ENCODE peak calls at places on chromosomes 7 and 10, in seven cellular contexts. U is nephron progenitor cell; L is CD4-positive, alpha-beta T cell; P is CD8-positive, alpha-beta T cell; H is right lobe of liver; J is cardiac muscle cell; E is mucosa of descending colon. D is an unnamed sample.

GRCh38 chr10:116063107-116063506 is 209.9 kb downstream of the GFRA1 start:
- DNase-seq in J (no peak), P (no peak), U (no peak), L (no peak), H (no peak), E (no peak), D (no peak)

GRCh38 chr10:32386623-32387022 is 39.7 kb upstream of the EPC1 start:
- DNase-seq in H (no peak), J (peak; percentile 46), P (no peak), E (no peak), U (no peak), L (no peak), D (no peak)

GRCh38 chr7:90625562-90625961 is 29.4 kb downstream of the CDK14 start:
- DNase-seq in J (peak; percentile 95), P (no peak), H (no peak), L (no peak), E (no peak), U (no peak), D (no peak)

GRCh38 chr10:113897693-113898618 is 43.5 kb downstream of the NHLRC2 start:
- DNase-seq in H (no peak), J (no peak), P (no peak), U (no peak), E (no peak), L (no peak), D (no peak)

GRCh38 chr7:141654551-141654950 is 47.4 kb downstream of the DENND11 start:
- DNase-seq in E (peak; percentile 44), J (peak; percentile 80), P (peak; percentile 61), L (peak; percentile 41), U (peak; percentile 58), H (peak; percentile 75), D (no peak)

GRCh38 chr10:34816067-34817002 is 1.2 kb upstream of the PARD3 start:
- DNase-seq in H (no peak), U (peak; percentile 30), P (no peak), E (peak; percentile 51), L (no peak), J (peak; percentile 57), D (no peak)

GRCh38 chr7:132061931-132062330 is 505.5 kb upstream of the PODXL start:
- DNase-seq in H (no peak), L (no peak), E (no peak), J (no peak), U (no peak), P (no peak), D (no peak)

GRCh38 chr7:47383064-47383463 is 198.8 kb downstream of the TNS3 start:
- DNase-seq in E (no peak), H (no peak), J (no peak), L (no peak), P (no peak), U (no peak), D (no peak)

GRCh38 chr7:144428431-144428830 is 24.9 kb upstream of the NOBOX start:
- DNase-seq in P (no peak), U (no peak), H (no peak), J (no peak), L (no peak), E (no peak), D (no peak)

GRCh38 chr7:37009282-37009681 is 285.0 kb upstream of the AOAH start:
- DNase-seq in H (no peak), E (no peak), U (no peak), P (no peak), J (no peak), L (no peak), D (no peak)

GRCh38 chr10:48554668-48555067 is 50.2 kb downstream of the ARHGAP22 start:
- DNase-seq in U (no peak), H (no peak), J (peak; percentile 18), E (no peak), L (no peak), P (no peak), D (no peak)

GRCh38 chr7:41451826-41452225 is 251.1 kb downstream of the INHBA start:
- DNase-seq in L (no peak), P (no peak), H (no peak), J (no peak), E (no peak), U (no peak), D (no peak)
- TF ChIP-seq CTCF in L (no peak), P (no peak), H (no peak), J (no peak), E (no peak), U (no peak), D (no peak)

GRCh38 chr10:78541528-78542470 is 508.1 kb downstream of the RPS24 start:
- DNase-seq in J (peak; percentile 48), L (no peak), E (peak; percentile 47), H (no peak), U (no peak), P (no peak), D (no peak)

GRCh38 chr10:78540355-78541076 is 506.9 kb downstream of the RPS24 start:
- DNase-seq in L (no peak), J (no peak), P (no peak), H (no peak), E (no peak), U (no peak), D (no peak)

GRCh38 chr10:78543026-78543748 is 509.5 kb downstream of the RPS24 start:
- DNase-seq in H (no peak), L (no peak), P (no peak), U (no peak), E (no peak), J (no peak), D (no peak)

GRCh38 chr10:78543749-78544446 is 510.2 kb downstream of the RPS24 start:
- DNase-seq in U (peak; percentile 40), E (peak; percentile 50), J (peak; percentile 98), P (no peak), H (no peak), L (no peak), D (no peak)

DNA sequence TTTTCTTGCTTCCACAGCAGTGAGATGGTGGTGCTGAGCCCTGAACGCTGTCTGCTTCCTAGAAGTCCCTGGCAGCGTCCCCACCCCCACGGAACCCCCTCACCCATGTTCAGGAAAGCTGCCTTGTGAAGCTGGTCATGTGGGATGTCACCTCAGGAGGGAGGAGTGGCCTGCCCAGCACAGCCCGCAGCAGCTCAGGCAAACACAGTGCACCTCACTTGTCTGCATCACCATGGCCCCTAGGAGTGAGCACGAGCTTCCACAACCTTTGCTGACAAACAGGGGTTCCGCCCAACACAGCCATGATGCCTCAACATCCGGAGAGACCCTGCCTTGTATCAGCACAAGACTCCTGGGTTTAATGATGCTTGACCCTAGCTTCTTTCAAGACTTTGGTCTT is 508.9 kb downstream of the RPS24 start:
- DNase-seq in L (no peak), H (no peak), J (no peak), P (no peak), E (no peak), U (no peak), D (no peak)
- TF ChIP-seq CTCF in L (no peak), H (no peak), J (no peak), P (no peak), E (no peak), U (no peak), D (no peak)

GRCh38 chr7:103937680-103938079 is 51.8 kb downstream of the RELN start:
- DNase-seq in U (no peak), J (no peak), P (no peak), H (no peak), E (no peak), L (no peak), D (no peak)
- TF ChIP-seq CTCF in U (no peak), J (no peak), P (no peak), H (no peak), E (no peak), L (no peak), D (no peak)

GRCh38 chr10:43090664-43091063 is 13.8 kb downstream of the RET start:
- DNase-seq in U (no peak), H (no peak), E (no peak), J (no peak), L (no peak), P (no peak), D (no peak)

GRCh38 chr10:43094091-43094484 is 17.2 kb downstream of the RET start:
- DNase-seq in L (no peak), P (no peak), U (no peak), E (no peak), H (no peak), J (no peak), D (no peak)

GRCh38 chr10:43090188-43090587 is 13.3 kb downstream of the RET start:
- DNase-seq in H (no peak), E (no peak), P (no peak), L (no peak), J (no peak), U (no peak), D (no peak)

GRCh38 chr10:43091846-43092245 is 15.0 kb downstream of the RET start:
- DNase-seq in P (no peak), L (no peak), E (no peak), H (no peak), U (no peak), J (no peak), D (no peak)

GRCh38 chr10:43093423-43094090 is 16.7 kb downstream of the RET start:
- DNase-seq in L (no peak), J (no peak), U (peak; percentile 34), P (no peak), E (no peak), H (no peak), D (no peak)
- TF ChIP-seq CTCF in L (no peak), J (peak; percentile 11), U (no peak), P (no peak), E (no peak), H (no peak), D (no peak)

D was measured in natural killer cell.